ENCODE peak calls at places on chromosome 16, in eight cellular contexts. One of them, this sample, is unnamed.

GRCh38 chr16:89561195-89562026 is 929 bp downstream of the RPL13 start:
- DNase-seq in heart left ventricle: no peak
- DNase-seq in IMR-90: no peak
- DNase-seq in AG09309: no peak
- DNase-seq in fibroblast of pulmonary artery: no peak
- DNase-seq in gastrocnemius medialis: no peak
- DNase-seq in CD4-positive, alpha-beta T cell: no peak
- DNase-seq in WTC11: no peak
- DNase-seq in this sample: no peak

GRCh38 chr16:68704232-68704867 is 32.7 kb upstream of the CDH1 start:
- DNase-seq in heart left ventricle: peak
- DNase-seq in IMR-90: peak
- DNase-seq in AG09309: peak
- DNase-seq in fibroblast of pulmonary artery: peak
- DNase-seq in gastrocnemius medialis: no peak
- DNase-seq in CD4-positive, alpha-beta T cell: peak
- DNase-seq in WTC11: peak
- DNase-seq in this sample: peak

GRCh38 chr16:64952177-64952576 is 169.7 kb downstream of the CDH11 start:
- DNase-seq in heart left ventricle: no peak
- DNase-seq in IMR-90: peak
- DNase-seq in AG09309: peak
- DNase-seq in fibroblast of pulmonary artery: peak
- DNase-seq in gastrocnemius medialis: no peak
- DNase-seq in CD4-positive, alpha-beta T cell: no peak
- DNase-seq in WTC11: no peak
- DNase-seq in this sample: no peak

GRCh38 chr16:77788196-77789084 is at the start of gene VAT1L:
- DNase-seq in heart left ventricle: no peak
- DNase-seq in IMR-90: peak
- DNase-seq in AG09309: no peak
- DNase-seq in fibroblast of pulmonary artery: peak
- DNase-seq in gastrocnemius medialis: no peak
- DNase-seq in CD4-positive, alpha-beta T cell: no peak
- DNase-seq in WTC11: peak
- DNase-seq in this sample: no peak

GRCh38 chr16:81601008-81601428 is 156.4 kb downstream of the CMIP start:
- DNase-seq in heart left ventricle: no peak
- DNase-seq in IMR-90: peak
- DNase-seq in AG09309: no peak
- DNase-seq in fibroblast of pulmonary artery: peak
- DNase-seq in gastrocnemius medialis: no peak
- DNase-seq in CD4-positive, alpha-beta T cell: no peak
- DNase-seq in WTC11: no peak
- DNase-seq in this sample: no peak

GRCh38 chr16:11677451-11677951 is 9.2 kb downstream of the SNN start:
- DNase-seq in heart left ventricle: no peak
- DNase-seq in IMR-90: peak
- DNase-seq in AG09309: no peak
- DNase-seq in fibroblast of pulmonary artery: no peak
- DNase-seq in gastrocnemius medialis: no peak
- DNase-seq in CD4-positive, alpha-beta T cell: no peak
- DNase-seq in WTC11: no peak
- DNase-seq in this sample: no peak

GRCh38 chr16:58425245-58425644 is 33.0 kb downstream of the GINS3 start:
- DNase-seq in heart left ventricle: no peak
- DNase-seq in IMR-90: no peak
- DNase-seq in AG09309: no peak
- DNase-seq in fibroblast of pulmonary artery: no peak
- DNase-seq in gastrocnemius medialis: no peak
- DNase-seq in CD4-positive, alpha-beta T cell: no peak
- DNase-seq in WTC11: no peak
- DNase-seq in this sample: no peak

GRCh38 chr16:73057369-73058210 is 9.7 kb upstream of the ZFHX3 start:
- DNase-seq in heart left ventricle: peak
- DNase-seq in IMR-90: no peak
- DNase-seq in AG09309: no peak
- DNase-seq in fibroblast of pulmonary artery: peak
- DNase-seq in gastrocnemius medialis: no peak
- DNase-seq in CD4-positive, alpha-beta T cell: no peak
- DNase-seq in WTC11: peak
- DNase-seq in this sample: no peak

GRCh38 chr16:12020007-12020406 is 43.5 kb downstream of the SNX29 start:
- DNase-seq in heart left ventricle: no peak
- DNase-seq in IMR-90: no peak
- DNase-seq in AG09309: no peak
- DNase-seq in fibroblast of pulmonary artery: no peak
- DNase-seq in gastrocnemius medialis: no peak
- DNase-seq in CD4-positive, alpha-beta T cell: no peak
- DNase-seq in WTC11: no peak
- DNase-seq in this sample: no peak

GRCh38 chr16:19377864-19378263 is 39.8 kb upstream of the TMC5 start:
- DNase-seq in heart left ventricle: no peak
- DNase-seq in IMR-90: no peak
- DNase-seq in AG09309: no peak
- DNase-seq in fibroblast of pulmonary artery: peak
- DNase-seq in gastrocnemius medialis: no peak
- DNase-seq in CD4-positive, alpha-beta T cell: no peak
- DNase-seq in WTC11: no peak
- DNase-seq in this sample: no peak

GRCh38 chr16:67463059-67463458 is 17.9 kb downstream of the ATP6V0D1 start:
- DNase-seq in heart left ventricle: no peak
- DNase-seq in IMR-90: no peak
- DNase-seq in AG09309: no peak
- DNase-seq in fibroblast of pulmonary artery: no peak
- DNase-seq in gastrocnemius medialis: no peak
- DNase-seq in CD4-positive, alpha-beta T cell: no peak
- DNase-seq in WTC11: no peak
- DNase-seq in this sample: no peak

GRCh38 chr16:50505714-50506542 is 42.3 kb upstream of the NKD1 start:
- DNase-seq in heart left ventricle: no peak
- DNase-seq in IMR-90: no peak
- DNase-seq in AG09309: no peak
- DNase-seq in fibroblast of pulmonary artery: no peak
- DNase-seq in gastrocnemius medialis: no peak
- DNase-seq in CD4-positive, alpha-beta T cell: no peak
- DNase-seq in WTC11: peak
- DNase-seq in this sample: no peak

GRCh38 chr16:46894011-46894672 is 10.0 kb downstream of the GPT2 start:
- DNase-seq in heart left ventricle: peak
- DNase-seq in IMR-90: peak
- DNase-seq in AG09309: no peak
- DNase-seq in fibroblast of pulmonary artery: peak
- DNase-seq in gastrocnemius medialis: no peak
- DNase-seq in CD4-positive, alpha-beta T cell: no peak
- DNase-seq in WTC11: no peak
- DNase-seq in this sample: no peak

GRCh38 chr16:67668495-67669157 is 2.0 kb downstream of the C16orf86 start:
- DNase-seq in heart left ventricle: no peak
- DNase-seq in IMR-90: no peak
- DNase-seq in AG09309: no peak
- DNase-seq in fibroblast of pulmonary artery: no peak
- DNase-seq in gastrocnemius medialis: no peak
- DNase-seq in CD4-positive, alpha-beta T cell: no peak
- DNase-seq in WTC11: no peak
- DNase-seq in this sample: no peak

GRCh38 chr16:3454631-3455147 is 11.2 kb downstream of the NAA60 start:
- DNase-seq in heart left ventricle: no peak
- DNase-seq in IMR-90: no peak
- DNase-seq in AG09309: no peak
- DNase-seq in fibroblast of pulmonary artery: no peak
- DNase-seq in gastrocnemius medialis: no peak
- DNase-seq in CD4-positive, alpha-beta T cell: no peak
- DNase-seq in WTC11: no peak
- DNase-seq in this sample: no peak
- TF ChIP-seq CTCF in heart left ventricle: no peak
- TF ChIP-seq CTCF in IMR-90: no peak
- TF ChIP-seq CTCF in AG09309: no peak
- TF ChIP-seq CTCF in fibroblast of pulmonary artery: no peak
- TF ChIP-seq CTCF in gastrocnemius medialis: no peak
- TF ChIP-seq CTCF in CD4-positive, alpha-beta T cell: no peak
- TF ChIP-seq CTCF in WTC11: no peak
- TF ChIP-seq CTCF in this sample: no peak

DNA sequence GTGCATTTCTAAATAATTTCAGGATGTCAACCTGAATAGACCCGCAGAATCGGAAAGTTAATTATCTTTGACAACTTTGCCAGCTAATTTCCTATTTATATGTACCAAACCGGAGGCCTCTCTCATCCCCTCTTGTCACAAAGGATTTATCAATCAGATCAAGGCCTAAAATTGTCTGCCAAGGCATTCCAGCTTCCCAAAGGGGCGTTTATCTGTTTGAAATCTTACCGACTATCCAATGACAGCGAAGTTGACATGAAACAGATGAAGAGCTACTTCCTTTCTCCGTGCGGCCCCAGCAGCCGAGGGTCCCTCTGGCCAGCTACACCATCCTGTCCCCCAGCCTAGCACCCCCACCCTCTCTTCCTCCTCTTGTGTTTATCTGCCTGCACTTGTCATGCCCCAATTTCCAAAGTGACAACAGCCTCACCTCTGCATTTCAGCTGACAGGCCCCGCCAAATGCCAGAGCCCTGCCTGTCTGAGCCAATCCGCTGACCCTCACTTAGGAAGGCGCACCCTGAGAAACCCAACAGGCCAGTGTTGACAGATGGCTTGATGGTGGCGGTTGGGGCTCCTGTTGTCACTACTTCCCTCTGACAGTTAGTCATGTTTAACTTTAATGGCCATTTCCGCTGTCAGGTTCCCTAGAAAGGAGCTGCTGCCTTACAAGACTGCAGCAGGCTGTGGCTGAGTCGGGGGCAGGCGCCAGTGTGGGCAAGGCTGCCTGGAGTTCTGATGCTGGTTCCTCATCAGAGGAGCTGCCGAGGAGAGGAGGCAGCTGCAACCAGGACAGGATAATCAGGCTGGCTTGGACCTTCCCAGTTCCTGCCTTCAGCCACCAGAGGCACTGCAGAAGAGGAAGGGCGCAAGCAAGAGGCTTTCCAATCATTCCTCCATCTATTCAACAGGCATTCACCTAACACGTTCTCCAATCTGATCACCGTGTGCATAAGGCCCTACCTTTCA is 223.4 kb upstream of the DYNLRB2 start:
- DNase-seq in heart left ventricle: no peak
- DNase-seq in IMR-90: peak
- DNase-seq in AG09309: no peak
- DNase-seq in fibroblast of pulmonary artery: no peak
- DNase-seq in gastrocnemius medialis: no peak
- DNase-seq in CD4-positive, alpha-beta T cell: no peak
- DNase-seq in WTC11: peak
- DNase-seq in this sample: no peak
- TF ChIP-seq CTCF in heart left ventricle: no peak
- TF ChIP-seq CTCF in IMR-90: peak
- TF ChIP-seq CTCF in AG09309: peak
- TF ChIP-seq CTCF in fibroblast of pulmonary artery: peak
- TF ChIP-seq CTCF in gastrocnemius medialis: no peak
- TF ChIP-seq CTCF in CD4-positive, alpha-beta T cell: no peak
- TF ChIP-seq CTCF in WTC11: no peak
- TF ChIP-seq CTCF in this sample: no peak

GRCh38 chr16:27366687-27367462 is 35.1 kb upstream of the IL21R start:
- DNase-seq in heart left ventricle: no peak
- DNase-seq in IMR-90: no peak
- DNase-seq in AG09309: no peak
- DNase-seq in fibroblast of pulmonary artery: peak
- DNase-seq in gastrocnemius medialis: no peak
- DNase-seq in CD4-positive, alpha-beta T cell: no peak
- DNase-seq in WTC11: no peak
- DNase-seq in this sample: peak

GRCh38 chr16:27369806-27370205 is 32.2 kb upstream of the IL21R start:
- DNase-seq in heart left ventricle: no peak
- DNase-seq in IMR-90: peak
- DNase-seq in AG09309: no peak
- DNase-seq in fibroblast of pulmonary artery: no peak
- DNase-seq in gastrocnemius medialis: no peak
- DNase-seq in CD4-positive, alpha-beta T cell: no peak
- DNase-seq in WTC11: no peak
- DNase-seq in this sample: no peak

GRCh38 chr16:27370318-27370717 is 31.7 kb upstream of the IL21R start:
- DNase-seq in heart left ventricle: no peak
- DNase-seq in IMR-90: no peak
- DNase-seq in AG09309: no peak
- DNase-seq in fibroblast of pulmonary artery: no peak
- DNase-seq in gastrocnemius medialis: no peak
- DNase-seq in CD4-positive, alpha-beta T cell: no peak
- DNase-seq in WTC11: no peak
- DNase-seq in this sample: no peak

GRCh38 chr16:27367463-27368357 is 34.3 kb upstream of the IL21R start:
- DNase-seq in heart left ventricle: peak
- DNase-seq in IMR-90: peak
- DNase-seq in AG09309: no peak
- DNase-seq in fibroblast of pulmonary artery: peak
- DNase-seq in gastrocnemius medialis: peak
- DNase-seq in CD4-positive, alpha-beta T cell: peak
- DNase-seq in WTC11: peak
- DNase-seq in this sample: peak

DNA sequence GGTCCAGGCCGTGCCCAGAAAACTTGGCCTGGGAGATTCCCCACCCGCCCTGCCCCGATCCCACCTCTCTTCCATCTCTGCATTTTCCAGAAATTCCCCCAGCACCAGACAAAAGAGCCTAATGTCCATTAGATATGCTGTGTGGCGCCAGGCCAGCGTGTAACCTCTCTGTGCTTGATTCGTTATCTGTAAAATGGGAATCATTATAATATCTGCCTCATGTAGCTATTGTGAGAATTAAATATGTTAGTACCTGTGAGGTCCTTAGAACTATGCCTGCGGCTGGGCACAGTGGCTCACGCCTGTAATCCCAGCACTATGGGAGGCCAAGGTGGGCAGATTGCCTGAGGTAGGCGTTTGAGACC is 33.6 kb upstream of the IL21R start:
- DNase-seq in heart left ventricle: no peak
- DNase-seq in IMR-90: no peak
- DNase-seq in AG09309: no peak
- DNase-seq in fibroblast of pulmonary artery: no peak
- DNase-seq in gastrocnemius medialis: no peak
- DNase-seq in CD4-positive, alpha-beta T cell: no peak
- DNase-seq in WTC11: no peak
- DNase-seq in this sample: no peak
- TF ChIP-seq CTCF in heart left ventricle: no peak
- TF ChIP-seq CTCF in IMR-90: no peak
- TF ChIP-seq CTCF in AG09309: no peak
- TF ChIP-seq CTCF in fibroblast of pulmonary artery: no peak
- TF ChIP-seq CTCF in gastrocnemius medialis: no peak
- TF ChIP-seq CTCF in CD4-positive, alpha-beta T cell: no peak
- TF ChIP-seq CTCF in WTC11: no peak
- TF ChIP-seq CTCF in this sample: peak

DNA sequence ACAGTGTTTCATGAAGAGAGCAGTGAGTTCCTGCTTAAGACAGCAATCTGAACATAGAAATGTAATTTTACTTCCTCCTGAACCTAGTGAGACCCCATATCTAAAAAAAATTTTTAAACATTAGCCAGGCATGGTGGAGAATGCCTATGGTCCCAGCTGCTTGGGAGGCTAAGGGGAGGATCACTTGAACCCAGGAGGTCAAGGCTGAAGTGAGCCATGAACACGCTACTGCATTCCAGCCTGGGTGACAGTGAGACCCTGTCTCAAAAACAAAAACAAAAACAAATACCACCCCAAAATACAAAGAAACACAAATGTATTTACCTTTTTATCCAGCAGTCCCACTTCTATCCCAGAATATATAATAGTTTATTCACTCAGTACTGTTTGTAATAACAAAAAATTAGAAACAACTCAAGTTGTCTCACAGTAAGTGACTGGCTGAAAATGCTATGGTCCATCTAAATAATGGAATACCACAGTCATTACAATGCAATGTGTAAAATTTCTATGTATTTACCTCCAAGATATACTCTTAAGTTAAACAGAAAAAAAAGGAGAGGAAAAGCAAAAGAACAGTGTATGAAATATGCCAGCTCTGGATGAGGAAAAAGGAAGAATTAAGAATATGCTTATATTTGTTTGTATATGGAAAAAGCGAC is 16.3 kb downstream of the CFDP1 start:
- DNase-seq in heart left ventricle: no peak
- DNase-seq in IMR-90: peak
- DNase-seq in AG09309: no peak
- DNase-seq in fibroblast of pulmonary artery: no peak
- DNase-seq in gastrocnemius medialis: no peak
- DNase-seq in CD4-positive, alpha-beta T cell: no peak
- DNase-seq in WTC11: no peak
- DNase-seq in this sample: no peak
- TF ChIP-seq CTCF in heart left ventricle: no peak
- TF ChIP-seq CTCF in IMR-90: no peak
- TF ChIP-seq CTCF in AG09309: no peak
- TF ChIP-seq CTCF in fibroblast of pulmonary artery: no peak
- TF ChIP-seq CTCF in gastrocnemius medialis: no peak
- TF ChIP-seq CTCF in CD4-positive, alpha-beta T cell: no peak
- TF ChIP-seq CTCF in WTC11: no peak
- TF ChIP-seq CTCF in this sample: no peak